ENCODE peak calls at places on chromosomes 7 and 10, in five cellular contexts. C, F, A, J and R are unnamed samples.
A peak's percentile ranks its signal among the peaks of the same experiment; 100 is the strongest.

GRCh38 chr7:36032362-36032818 is 120.7 kb upstream of the EEPD1 start:
- DNase-seq in C (peak; percentile 55), F (no peak), A (no peak), J (peak; percentile 23), R (no peak)

GRCh38 chr10:58511765-58512469 is 755 bp upstream of the BICC1 start:
- DNase-seq in C (peak; percentile 29), F (no peak), A (no peak), J (no peak), R (no peak)

GRCh38 chr7:119964640-119965542 is 308.1 kb upstream of the KCND2 start:
- DNase-seq in C (peak; percentile 16), F (peak; percentile 36), A (no peak), J (no peak), R (no peak)

GRCh38 chr7:494906-495305 is 24.7 kb downstream of the PDGFA start:
- DNase-seq in C (no peak), F (no peak), A (no peak), J (no peak), R (no peak)

GRCh38 chr7:27464970-27465369 is 197.7 kb downstream of the HIBADH start:
- DNase-seq in C (no peak), F (no peak), A (no peak), J (no peak), R (no peak)

GRCh38 chr7:91355680-91356435 is 91.6 kb downstream of the FZD1 start:
- DNase-seq in C (no peak), F (no peak), A (no peak), J (no peak), R (no peak)

GRCh38 chr10:124259139-124259825 is 159.4 kb downstream of the OAT start:
- DNase-seq in C (no peak), F (peak; percentile 10), A (no peak), J (no peak), R (no peak)

GRCh38 chr10:49398000-49398861 is 2.3 kb upstream of the DRGX start:
- DNase-seq in C (peak; percentile 91), F (peak; percentile 35), A (peak; percentile 26), J (no peak), R (no peak)

GRCh38 chr10:85319150-85319549 is 990.8 kb downstream of the CCSER2 start:
- DNase-seq in C (no peak), F (peak; percentile 87), A (no peak), J (no peak), R (peak; percentile 34)